ENCODE peak calls at places on chromosomes 1 and 21, in seven cellular contexts. C is kidney glomerular epithelial cell, D is fibroblast of pulmonary artery, K is AML-193, T is stomach, E is dermis microvascular lymphatic vessel endothelial cell, S is T-helper 1 cell. M is an unnamed sample.

GRCh38 chr1:188006354-188006753 is 1177.6 kb downstream of the PLA2G4A start:
- DNase-seq in E (peak; percentile 38), K (no peak), S (no peak), D (peak; percentile 25), C (no peak), T (no peak), M (no peak)

GRCh38 chr1:110636149-110636935 is 30.2 kb upstream of the KCNA2 start:
- DNase-seq in T (no peak), C (no peak), K (no peak), E (no peak), D (no peak), S (no peak), M (no peak)

GRCh38 chr1:239434181-239434580 is 47.8 kb downstream of the CHRM3 start:
- DNase-seq in T (no peak), E (no peak), S (no peak), C (no peak), D (no peak), K (no peak), M (no peak)

GRCh38 chr1:14260480-14260879 is 338.0 kb upstream of the KAZN start:
- DNase-seq in S (no peak), K (no peak), D (no peak), E (no peak), T (no peak), C (no peak), M (no peak)

GRCh38 chr1:201614262-201615015 is 75.5 kb downstream of the NAV1 start:
- DNase-seq in C (no peak), S (no peak), K (no peak), D (peak; percentile 37), T (peak; percentile 53), E (no peak), M (no peak)

GRCh38 chr21:46616656-46617055 is 11.8 kb upstream of the S100B start:
- DNase-seq in K (no peak), D (no peak), E (no peak), T (no peak), S (no peak), C (no peak), M (no peak)

GRCh38 chr1:67579623-67580394 is 105.2 kb upstream of the GADD45A start:
- DNase-seq in T (no peak), K (no peak), E (no peak), C (no peak), S (no peak), D (no peak), M (no peak)

GRCh38 chr21:45974073-45975016 is 7.2 kb upstream of the COL6A1 start:
- DNase-seq in E (no peak), D (peak; percentile 70), K (no peak), C (peak; percentile 27), S (no peak), T (peak; percentile 26), M (no peak)

GRCh38 chr1:172338295-172338735 is 82.2 kb upstream of the C1orf105 start:
- DNase-seq in C (no peak), K (no peak), E (no peak), T (no peak), D (no peak), S (no peak), M (no peak)

GRCh38 chr1:35883681-35884155 is 709 bp downstream of the AGO1 start:
- DNase-seq in E (peak; percentile 32), C (no peak), K (no peak), T (peak; percentile 54), D (no peak), S (peak; percentile 35), M (no peak)

GRCh38 chr1:185017338-185017737 is 28.0 kb upstream of the RNF2 start:
- DNase-seq in C (peak; percentile 70), S (no peak), E (no peak), T (no peak), K (peak; percentile 66), D (peak; percentile 88), M (no peak)

GRCh38 chr1:21238141-21238800 is 52.0 kb downstream of the ECE1 start:
- DNase-seq in S (no peak), T (no peak), D (no peak), C (peak; percentile 90), K (no peak), E (no peak), M (no peak)

GRCh38 chr1:45429543-45430159 is 61.3 kb downstream of the TESK2 start:
- DNase-seq in S (no peak), T (no peak), K (no peak), D (no peak), C (no peak), E (no peak), M (no peak)

GRCh38 chr1:14937288-14937949 is 216.1 kb upstream of the TMEM51 start:
- DNase-seq in S (no peak), C (no peak), E (no peak), D (no peak), T (no peak), K (no peak), M (no peak)

GRCh38 chr1:29280780-29281131 is 44.4 kb downstream of the PTPRU start:
- DNase-seq in S (no peak), K (no peak), E (no peak), D (peak; percentile 20), T (no peak), C (no peak), M (no peak)

GRCh38 chr1:94873520-94874351 is 53.2 kb downstream of the CNN3 start:
- DNase-seq in T (no peak), D (peak; percentile 30), C (no peak), E (no peak), K (no peak), S (no peak), M (no peak)

GRCh38 chr1:17098440-17099317 is 20.6 kb downstream of the PADI2 start:
- DNase-seq in S (no peak), T (no peak), D (peak; percentile 15), K (peak; percentile 82), E (no peak), C (no peak), M (no peak)

GRCh38 chr1:211761400-211761799 is 69.2 kb downstream of the LPGAT1 start:
- DNase-seq in E (no peak), C (no peak), S (no peak), D (no peak), K (no peak), T (no peak), M (no peak)

GRCh38 chr1:220770245-220770913 is 16.3 kb upstream of the MTARC1 start:
- DNase-seq in C (no peak), D (no peak), K (no peak), S (no peak), T (no peak), E (no peak), M (no peak)

GRCh38 chr1:236701782-236702181 is 15.5 kb downstream of the ACTN2 start:
- DNase-seq in E (no peak), C (no peak), T (no peak), D (no peak), K (no peak), S (no peak), M (no peak)

GRCh38 chr21:32726742-32727477 is 903 bp downstream of the SYNJ1 start:
- DNase-seq in D (peak; percentile 37), T (no peak), E (no peak), K (peak; percentile 23), S (peak; percentile 14), C (peak; percentile 26), M (no peak)

GRCh38 chr1:9207086-9207485 is 27.5 kb upstream of the H6PD start:
- DNase-seq in D (no peak), C (no peak), K (no peak), E (no peak), S (no peak), T (no peak), M (no peak)

GRCh38 chr1:168609133-168609715 is 32.8 kb downstream of the XCL1 start:
- DNase-seq in T (no peak), C (peak; percentile 20), K (no peak), D (peak; percentile 67), E (no peak), S (no peak), M (peak; percentile 91)

GRCh38 chr1:174996474-174996873 is 3.3 kb upstream of the CACYBP start:
- DNase-seq in K (no peak), S (no peak), D (peak; percentile 51), E (peak; percentile 61), C (peak; percentile 17), T (no peak), M (no peak)

GRCh38 chr1:184635347-184636155 is 119.1 kb downstream of the EDEM3 start:
- DNase-seq in K (no peak), S (no peak), D (no peak), E (no peak), T (no peak), C (no peak), M (no peak)

GRCh38 chr1:1084372-1085170 is 10.5 kb upstream of the RNF223 start:
- DNase-seq in S (no peak), K (no peak), C (no peak), T (peak; percentile 23), D (no peak), E (no peak), M (no peak)

GRCh38 chr21:38798481-38798882 is 7.2 kb upstream of the ETS2 start:
- DNase-seq in C (no peak), E (no peak), D (peak; percentile 50), S (no peak), T (peak; percentile 69), K (no peak), M (no peak)

GRCh38 chr1:46619656-46620055 is 3.0 kb upstream of the MOB3C start:
- DNase-seq in K (no peak), S (no peak), T (no peak), E (no peak), C (no peak), D (no peak), M (no peak)

GRCh38 chr1:88061106-88061829 is 622.8 kb upstream of the PKN2 start:
- DNase-seq in C (peak; percentile 66), T (peak; percentile 68), S (peak; percentile 5), E (no peak), K (peak; percentile 16), D (peak; percentile 80), M (no peak)

GRCh38 chr1:1966086-1966740 is 37.4 kb downstream of the CFAP74 start:
- DNase-seq in S (no peak), E (no peak), D (no peak), K (no peak), C (no peak), T (no peak), M (no peak)

GRCh38 chr1:200468264-200469001 is 58.6 kb upstream of the ZNF281 start:
- DNase-seq in K (no peak), T (no peak), S (no peak), E (no peak), D (no peak), C (no peak), M (no peak)

GRCh38 chr1:161009602-161010211 is 11.2 kb downstream of the F11R start:
- DNase-seq in T (no peak), D (no peak), C (no peak), E (no peak), S (no peak), K (no peak), M (no peak)

GRCh38 chr1:61079898-61080336 is 2.4 kb upstream of the NFIA start:
- DNase-seq in K (no peak), D (peak; percentile 95), T (peak; percentile 82), E (no peak), C (peak; percentile 66), S (no peak), M (peak; percentile 96)

GRCh38 chr21:25334046-25334730 is 273.1 kb downstream of the MRPL39 start:
- DNase-seq in D (no peak), T (no peak), C (no peak), S (no peak), E (no peak), K (no peak), M (no peak)

GRCh38 chr1:83515566-83516169 is 483.3 kb downstream of the TTLL7 start:
- DNase-seq in K (no peak), S (no peak), D (no peak), T (no peak), E (no peak), C (no peak), M (no peak)

GRCh38 chr1:119829636-119830035 is 18.4 kb upstream of the REG4 start:
- DNase-seq in C (no peak), S (no peak), E (no peak), T (no peak), D (no peak), K (no peak), M (no peak)

GRCh38 chr1:213615226-213615881 is 372.4 kb upstream of the PROX1 start:
- DNase-seq in D (no peak), C (no peak), S (no peak), E (no peak), K (no peak), T (no peak), M (peak; percentile 90)

GRCh38 chr1:232033285-232033684 is 406.7 kb downstream of the DISC1 start:
- DNase-seq in T (no peak), E (no peak), S (no peak), K (no peak), C (no peak), D (no peak), M (peak; percentile 70)